ENCODE peak calls at places on chromosomes 7 and 10, in nine cellular contexts. R, O, G, B, U, D, N, H and F are unnamed samples.

GRCh38 chr7:74360008-74360407 is 70.8 kb downstream of the CLIP2 start:
- DNase-seq in U (no peak), O (no peak), G (no peak), D (no peak), N (no peak), R (no peak), B (no peak), H (no peak), F (no peak)

GRCh38 chr7:73708961-73709360 is 10.5 kb downstream of the STX1A start:
- DNase-seq in D (no peak), H (no peak), U (no peak), N (no peak), G (no peak), B (no peak), O (no peak), R (no peak), F (no peak)

GRCh38 chr7:94655884-94656657 is at the start of gene SGCE:
- DNase-seq in B (peak; percentile 71), O (no peak), D (peak; percentile 75), R (peak; percentile 16), N (no peak), H (peak; percentile 51), U (peak; percentile 69), G (peak; percentile 85), F (peak; percentile 5)

GRCh38 chr7:156166692-156167416 is 354.6 kb upstream of the SHH start:
- DNase-seq in B (no peak), G (peak; percentile 35), D (no peak), H (no peak), N (no peak), R (no peak), U (no peak), O (no peak), F (no peak)

GRCh38 chr7:151948039-151948438 is 8.2 kb upstream of the GALNTL5 start:
- DNase-seq in H (no peak), O (no peak), D (no peak), G (no peak), B (no peak), R (no peak), U (no peak), N (no peak), F (no peak)

GRCh38 chr10:113126506-113127192 is 176.6 kb downstream of the TCF7L2 start:
- DNase-seq in D (peak; percentile 87), O (no peak), U (peak; percentile 65), N (no peak), R (no peak), H (peak; percentile 75), B (peak; percentile 76), G (peak; percentile 86), F (no peak)

GRCh38 chr7:74718336-74718735 is 55.5 kb upstream of the NCF1 start:
- DNase-seq in D (no peak), H (no peak), G (no peak), U (no peak), O (no peak), R (no peak), N (no peak), B (peak; percentile 11), F (no peak)

GRCh38 chr10:76356557-76356956 is 925.1 kb downstream of the LRMDA start:
- DNase-seq in U (no peak), N (no peak), B (peak; percentile 18), O (no peak), D (no peak), H (no peak), G (no peak), R (no peak), F (no peak)

GRCh38 chr7:969403-969802 is 5.9 kb downstream of the COX19 start:
- DNase-seq in N (no peak), U (no peak), O (no peak), H (no peak), B (no peak), D (no peak), G (no peak), R (no peak), F (no peak)
- H3K36me3 ChIP-seq in N (peaks cover 47% of the 10 kb centered on the region), U (no peaks in the 10 kb centered on the region), O (peaks cover 71% of the 10 kb centered on the region), H (peaks cover 71% of the 10 kb centered on the region), B (peaks cover 38% of the 10 kb centered on the region), D (peaks cover 10% of the 10 kb centered on the region), G (peaks cover 73% of the 10 kb centered on the region), R (peaks cover 52% of the 10 kb centered on the region), F (peaks cover 73% of the 10 kb centered on the region)

GRCh38 chr10:99318475-99318874 is 10.7 kb upstream of the CNNM1 start:
- DNase-seq in R (no peak), H (no peak), D (no peak), G (no peak), O (no peak), B (no peak), U (no peak), N (no peak), F (no peak)
- H3K36me3 ChIP-seq in R (no peaks in the 10 kb centered on the region), H (no peaks in the 10 kb centered on the region), D (no peaks in the 10 kb centered on the region), G (no peaks in the 10 kb centered on the region), O (no peaks in the 10 kb centered on the region), B (no peaks in the 10 kb centered on the region), U (no peaks in the 10 kb centered on the region), N (no peaks in the 10 kb centered on the region), F (no peaks in the 10 kb centered on the region)

GRCh38 chr7:89837515-89837914 is 316.8 kb upstream of the STEAP1 start:
- DNase-seq in H (no peak), G (no peak), R (no peak), N (no peak), O (no peak), D (no peak), B (no peak), U (no peak), F (no peak)

GRCh38 chr7:89839329-89839728 is 314.9 kb upstream of the STEAP1 start:
- DNase-seq in N (no peak), H (no peak), D (no peak), B (no peak), G (no peak), R (no peak), O (no peak), U (no peak), F (no peak)
- H3K36me3 ChIP-seq in N (no peaks in the 10 kb centered on the region), H (no peaks in the 10 kb centered on the region), D (no peaks in the 10 kb centered on the region), B (no peaks in the 10 kb centered on the region), G (no peaks in the 10 kb centered on the region), R (no peaks in the 10 kb centered on the region), O (no peaks in the 10 kb centered on the region), U (no peaks in the 10 kb centered on the region), F (no peaks in the 10 kb centered on the region)

GRCh38 chr10:57162231-57162630 is 801.2 kb upstream of the ZWINT start:
- DNase-seq in U (peak; percentile 23), H (no peak), N (no peak), G (no peak), R (no peak), D (no peak), O (no peak), B (no peak), F (no peak)
- H3K36me3 ChIP-seq in U (no peaks in the 10 kb centered on the region), H (no peaks in the 10 kb centered on the region), N (no peaks in the 10 kb centered on the region), G (no peaks in the 10 kb centered on the region), R (no peaks in the 10 kb centered on the region), D (no peaks in the 10 kb centered on the region), O (no peaks in the 10 kb centered on the region), B (no peaks in the 10 kb centered on the region), F (no peaks in the 10 kb centered on the region)

DNA sequence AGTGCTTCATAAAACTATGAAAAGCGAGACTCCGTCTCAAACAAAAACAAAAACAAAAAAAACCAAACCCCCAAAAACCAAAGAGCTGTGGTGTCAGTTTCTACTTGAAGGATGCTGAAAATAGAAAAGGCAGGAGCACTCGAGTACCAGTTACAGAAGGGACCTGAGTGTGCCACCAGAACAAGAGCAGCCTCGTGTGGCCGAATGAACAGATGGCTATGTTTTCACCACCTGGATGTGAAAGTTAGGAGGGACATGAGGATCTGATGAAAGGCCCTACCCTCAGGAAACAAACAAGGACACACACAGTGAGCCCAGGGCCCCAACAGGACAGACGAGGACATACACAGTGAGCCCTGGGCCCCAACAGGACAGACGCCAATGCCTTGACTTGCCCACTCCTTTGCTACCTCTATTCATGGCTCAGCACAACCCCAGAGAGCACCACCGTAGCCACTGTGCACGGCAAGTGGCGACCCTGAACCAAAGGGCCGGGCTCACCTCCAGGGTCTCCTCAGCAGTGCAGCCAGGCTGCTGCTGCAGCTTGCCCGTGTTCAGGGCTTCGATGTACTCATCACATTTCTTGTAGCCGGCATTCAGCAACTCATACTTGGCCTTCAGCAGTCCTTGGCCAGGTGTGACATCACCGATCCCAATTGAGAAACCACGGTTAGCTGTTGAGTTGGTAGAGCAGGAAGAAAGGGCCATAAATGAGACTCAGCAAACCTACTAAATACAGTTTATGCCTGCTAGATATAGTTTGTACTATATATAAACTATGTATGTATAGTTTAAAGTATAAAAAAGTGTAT is 24.9 kb downstream of the POLR3A start:
- DNase-seq in D (no peak), N (no peak), O (no peak), G (no peak), R (no peak), U (no peak), B (no peak), H (no peak), F (no peak)
- H3K36me3 ChIP-seq in D (peaks cover 54% of the 10 kb centered on the region), N (peaks cover 70% of the 10 kb centered on the region), O (peaks cover 97% of the 10 kb centered on the region), G (peaks cover 98% of the 10 kb centered on the region), R (peaks cover 94% of the 10 kb centered on the region), U (peaks cover 36% of the 10 kb centered on the region), B (peaks cover 59% of the 10 kb centered on the region), H (peaks cover 99% of the 10 kb centered on the region), F (peaks cover 17% of the 10 kb centered on the region)